ENCODE peak calls at places on chromosomes 12 and 14, in seven cellular contexts. V is cardiac fibroblast, Z is lower leg skin, W is BE2C, Y is AG04450, P is brain microvascular endothelial cell, R is H1. B is an unnamed sample.

GRCh38 chr12:125185740-125186470 is 120.7 kb downstream of the AACS start:
- DNase-seq in V (peak), W (peak), R (no peak), P (peak), Z (peak), Y (no peak), B (peak)

GRCh38 chr14:32896979-32897723 is 41.5 kb upstream of the NPAS3 start:
- DNase-seq in Z (no peak), R (no peak), Y (no peak), P (peak), V (peak), W (no peak), B (peak)

GRCh38 chr14:35341454-35342159 is 49.4 kb downstream of the PSMA6 start:
- DNase-seq in P (no peak), V (peak), W (peak), R (no peak), Y (peak), Z (peak), B (peak)

GRCh38 chr14:64572721-64573508 is 23.2 kb downstream of the PPP1R36 start:
- DNase-seq in Z (no peak), R (no peak), P (no peak), Y (peak), W (no peak), V (no peak), B (no peak)

GRCh38 chr12:94575645-94576393 is 74.5 kb downstream of the TMCC3 start:
- DNase-seq in V (no peak), Y (no peak), W (no peak), Z (no peak), P (no peak), R (no peak), B (no peak)

GRCh38 chr14:77103475-77103874 is 5.4 kb downstream of the CIPC start:
- DNase-seq in W (no peak), V (no peak), P (no peak), Y (no peak), R (no peak), Z (no peak), B (no peak)

GRCh38 chr12:72453079-72453478 is 180.9 kb downstream of the TRHDE start:
- DNase-seq in P (no peak), V (no peak), W (no peak), R (no peak), Y (no peak), Z (no peak), B (peak)

GRCh38 chr12:63978519-63978918 is 134.0 kb downstream of the SRGAP1 start:
- DNase-seq in R (no peak), Z (no peak), W (no peak), P (peak), Y (peak), V (peak), B (no peak)

GRCh38 chr14:91956616-91957015 is 9.1 kb upstream of the FBLN5 start:
- DNase-seq in Y (no peak), R (no peak), W (no peak), Z (no peak), P (no peak), V (no peak), B (no peak)

GRCh38 chr14:94009767-94010166 is 12.7 kb downstream of the CCDC197 start:
- DNase-seq in V (peak), P (no peak), W (no peak), Z (no peak), Y (peak), R (no peak), B (no peak)

GRCh38 chr12:2791086-2791485 is 3.7 kb upstream of the FKBP4 start:
- DNase-seq in Z (no peak), Y (no peak), R (no peak), P (no peak), W (no peak), V (no peak), B (no peak)

GRCh38 chr12:28710882-28711281 is 438.2 kb upstream of the FAR2 start:
- DNase-seq in R (no peak), P (peak), W (no peak), Y (peak), Z (no peak), V (peak), B (no peak)

DNA sequence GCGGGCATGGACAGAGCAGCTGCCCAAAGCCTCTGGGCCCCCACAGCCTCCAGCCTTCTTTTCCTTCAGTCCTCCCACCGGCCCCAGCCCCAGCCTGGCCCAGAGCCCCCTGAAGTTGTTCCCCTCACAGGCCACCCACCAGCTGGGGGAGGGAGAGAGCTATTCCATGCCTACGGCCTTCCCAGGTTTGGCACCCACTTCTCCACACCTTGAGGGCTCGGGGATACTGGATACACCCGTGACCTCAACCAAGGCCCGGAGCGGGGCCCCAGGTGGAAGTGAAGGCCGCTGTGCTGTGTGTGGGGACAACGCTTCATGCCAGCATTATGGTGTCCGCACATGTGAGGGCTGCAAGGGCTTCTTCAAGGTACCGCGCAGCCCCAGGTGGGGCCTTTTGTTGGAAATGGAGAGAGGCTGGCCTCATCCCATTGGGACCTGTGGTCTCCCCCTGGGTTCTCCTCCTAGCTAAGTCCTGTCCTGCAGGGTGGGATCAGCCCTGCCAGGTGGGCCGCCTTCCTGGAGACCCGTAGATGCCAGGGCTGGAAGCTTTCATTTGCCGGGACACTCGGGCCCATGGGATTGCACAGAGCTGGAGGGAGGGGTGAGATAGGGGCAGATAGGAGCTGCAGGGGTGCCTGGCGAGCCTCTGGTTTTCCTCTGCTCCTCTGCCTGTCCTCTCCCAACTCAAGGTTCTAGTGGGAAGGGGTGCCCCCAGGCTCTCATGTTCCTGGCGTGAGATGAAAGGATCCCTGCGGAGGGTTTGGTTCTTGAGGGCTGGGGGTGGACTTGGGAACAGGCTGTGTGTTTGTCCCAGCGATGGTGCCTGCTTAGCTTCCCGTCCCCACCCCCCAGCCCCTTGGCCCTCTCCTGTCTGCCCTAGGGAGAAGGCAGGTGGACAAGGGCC is 3.8 kb downstream of the NR4A1 start:
- DNase-seq in P (no peak), W (no peak), Y (no peak), R (no peak), Z (no peak), V (no peak), B (no peak)
- H3K4me3 ChIP-seq in P (no peak), W (no peak), Y (no peak), R (no peak), Z (no peak), V (no peak), B (no peak)

DNA sequence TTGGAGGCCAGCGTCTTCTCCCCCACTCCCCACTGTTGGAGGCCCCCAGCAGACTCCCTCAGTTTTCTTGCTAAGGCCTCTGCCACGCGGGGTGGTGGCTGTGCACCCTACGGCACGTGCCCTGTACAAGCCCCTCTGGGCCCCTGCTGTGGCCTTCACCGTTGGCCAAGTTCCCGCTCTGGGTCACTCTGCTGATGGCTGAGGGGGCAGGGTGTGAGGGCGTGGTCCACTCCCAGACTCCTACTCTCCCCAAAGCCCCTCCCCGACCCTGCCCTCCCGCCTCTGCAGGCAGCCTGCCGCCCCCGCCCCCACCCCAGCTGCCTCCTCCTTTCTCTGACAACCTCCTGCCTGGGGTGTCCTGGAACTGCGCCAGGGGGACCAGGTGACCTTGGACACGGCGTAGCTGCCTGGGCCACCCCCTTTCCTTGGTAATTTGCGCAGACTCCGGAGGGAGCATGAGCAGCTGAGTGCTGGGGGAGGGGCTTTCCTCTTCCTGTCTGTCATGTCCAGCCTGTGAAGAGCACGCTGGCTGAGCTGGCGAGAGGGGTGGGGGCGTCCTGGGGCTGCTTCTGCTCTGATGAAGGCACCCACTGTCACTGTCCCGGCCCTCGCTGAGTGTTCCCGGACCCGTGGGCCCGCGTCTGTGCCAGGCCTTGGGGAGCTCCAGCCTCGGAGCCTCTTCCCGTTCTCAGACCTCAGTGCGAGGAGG is 84.9 kb downstream of the KIF26A start:
- DNase-seq in P (no peak), W (peak), Z (no peak), Y (no peak), R (no peak), V (no peak), B (peak)
- H3K4me3 ChIP-seq in P (no peak), W (peak), Z (no peak), Y (no peak), R (no peak), V (no peak), B (no peak)

DNA sequence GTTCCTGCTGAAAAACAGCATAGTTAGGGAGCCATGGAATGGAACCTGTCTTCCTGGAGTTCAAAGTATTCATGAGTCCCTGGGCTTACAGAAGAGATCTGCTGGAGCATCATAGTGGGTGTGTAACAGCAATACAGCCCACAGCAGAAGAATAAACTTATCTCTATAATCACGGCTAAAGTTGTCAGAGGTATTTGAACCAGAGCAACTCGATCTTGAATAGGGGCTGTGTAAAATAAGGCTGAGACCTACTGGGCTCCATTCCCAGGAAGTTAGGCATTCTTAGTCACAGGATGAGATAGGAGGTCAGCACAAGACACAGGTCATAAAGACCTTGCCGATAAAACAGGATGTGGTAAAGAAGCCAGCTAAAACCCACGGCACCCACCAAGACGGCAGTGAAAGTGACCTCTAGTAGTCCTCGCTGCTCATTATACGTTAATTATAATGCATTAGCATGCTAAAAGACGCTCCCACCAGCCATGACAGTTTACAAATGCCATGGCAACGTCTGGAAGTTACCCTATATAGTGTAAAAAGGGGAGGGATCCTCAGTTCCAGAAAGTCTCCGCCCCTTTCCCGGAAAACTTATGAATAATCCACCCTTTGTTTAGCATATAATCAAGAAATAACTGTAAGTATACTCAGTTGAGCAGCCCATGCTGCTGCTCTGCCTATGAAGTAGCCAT is 223.4 kb downstream of the PCNX1 start:
- DNase-seq in W (no peak), R (no peak), P (peak), Y (peak), Z (no peak), V (peak), B (no peak)
- H3K4me3 ChIP-seq in W (no peak), R (no peak), P (peak), Y (peak), Z (no peak), V (no peak), B (no peak)

DNA sequence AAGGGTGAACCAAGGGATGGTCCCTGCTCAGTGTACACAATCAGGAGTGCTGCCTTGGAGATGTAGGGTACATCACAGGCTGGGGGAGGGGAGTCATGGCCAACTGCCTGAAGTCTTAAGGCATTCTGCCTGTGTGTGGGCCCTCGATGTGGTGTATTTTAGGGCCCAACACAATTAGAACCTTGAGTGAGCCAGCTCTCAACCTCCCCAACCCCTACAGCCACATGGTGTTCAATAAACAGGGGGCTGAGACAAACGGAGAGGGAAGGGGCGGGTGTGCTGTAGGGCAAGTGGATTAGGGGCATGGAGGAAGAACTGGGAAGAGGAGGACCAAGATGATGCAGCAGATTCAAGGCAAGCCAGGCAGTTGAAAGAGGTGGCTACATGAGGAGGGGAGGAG is 8.6 kb upstream of the CHD4 start:
- DNase-seq in W (no peak), Y (no peak), P (no peak), V (no peak), Z (no peak), R (no peak), B (no peak)
- H3K4me3 ChIP-seq in W (no peak), Y (no peak), P (no peak), V (no peak), Z (no peak), R (no peak), B (no peak)

DNA sequence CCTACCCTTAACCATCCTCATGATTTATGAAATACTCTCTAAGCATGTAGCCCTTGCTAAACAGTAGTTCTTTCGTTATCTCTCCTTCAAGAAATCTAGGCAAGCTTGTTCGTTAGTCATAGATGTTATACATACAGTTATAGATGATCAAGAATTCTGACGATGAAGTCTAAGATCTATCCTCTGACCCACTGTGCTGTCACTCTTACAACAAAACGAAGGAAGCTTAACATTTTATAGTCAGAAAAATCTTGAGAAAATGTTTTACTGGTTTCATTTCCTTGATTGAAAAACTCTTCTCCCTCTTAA is 68.9 kb downstream of the SPPL3 start:
- DNase-seq in V (peak), Z (no peak), Y (no peak), R (no peak), W (no peak), P (no peak), B (no peak)
- H3K4me3 ChIP-seq in V (no peak), Z (no peak), Y (no peak), R (no peak), W (no peak), P (no peak), B (no peak)

GRCh38 chr12:1591543-1591942 is 2.8 kb downstream of the FBXL14 start:
- DNase-seq in W (no peak), P (no peak), Y (no peak), V (no peak), R (no peak), Z (no peak), B (no peak)

GRCh38 chr12:1593232-1594044 is 943 bp downstream of the FBXL14 start:
- DNase-seq in Y (no peak), Z (no peak), P (no peak), V (peak), W (peak), R (no peak), B (peak)

GRCh38 chr12:1590083-1590979 is 4.0 kb downstream of the FBXL14 start:
- DNase-seq in Y (no peak), Z (no peak), P (no peak), V (peak), R (no peak), W (no peak), B (peak)

GRCh38 chr12:1592444-1593231 is 1.7 kb downstream of the FBXL14 start:
- DNase-seq in Z (no peak), R (no peak), V (peak), W (peak), P (peak), Y (no peak), B (peak)

DNA sequence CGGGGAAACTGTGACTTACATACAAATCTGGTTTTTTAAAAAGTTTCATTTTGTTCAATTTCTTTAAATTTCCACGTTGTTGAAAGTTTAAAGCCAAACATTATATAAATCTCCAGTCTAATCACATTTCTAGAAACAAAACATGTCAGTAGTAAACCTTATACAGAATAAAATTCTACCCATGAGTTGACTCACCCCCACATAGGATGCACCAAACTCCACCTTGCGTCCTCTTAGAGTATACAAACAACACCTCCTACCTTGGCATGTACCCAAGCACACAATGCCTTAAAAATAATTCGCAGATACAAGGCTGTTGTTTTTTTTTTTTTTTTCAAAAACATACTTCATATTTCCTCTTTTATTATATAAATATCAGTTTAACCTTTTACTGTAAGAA is 3.4 kb downstream of the FBXL14 start:
- DNase-seq in P (no peak), Z (no peak), R (no peak), V (peak), Y (no peak), W (no peak), B (peak)
- H3K4me3 ChIP-seq in P (peak), Z (no peak), R (peak), V (peak), Y (peak), W (peak), B (no peak)

GRCh38 chr14:71932229-71932951 is at the start of gene RGS6:
- DNase-seq in R (peak), P (no peak), W (peak), Y (no peak), V (peak), Z (no peak), B (peak)

GRCh38 chr14:71933026-71933587 is 878 bp downstream of the RGS6 start:
- DNase-seq in P (no peak), Y (no peak), V (peak), R (no peak), W (no peak), Z (no peak), B (no peak)

GRCh38 chr14:71931492-71932228 is 569 bp upstream of the RGS6 start:
- DNase-seq in P (no peak), V (no peak), W (no peak), Z (no peak), Y (no peak), R (no peak), B (no peak)
- H3K4me3 ChIP-seq in P (no peak), V (no peak), W (no peak), Z (no peak), Y (no peak), R (peak), B (no peak)

DNA sequence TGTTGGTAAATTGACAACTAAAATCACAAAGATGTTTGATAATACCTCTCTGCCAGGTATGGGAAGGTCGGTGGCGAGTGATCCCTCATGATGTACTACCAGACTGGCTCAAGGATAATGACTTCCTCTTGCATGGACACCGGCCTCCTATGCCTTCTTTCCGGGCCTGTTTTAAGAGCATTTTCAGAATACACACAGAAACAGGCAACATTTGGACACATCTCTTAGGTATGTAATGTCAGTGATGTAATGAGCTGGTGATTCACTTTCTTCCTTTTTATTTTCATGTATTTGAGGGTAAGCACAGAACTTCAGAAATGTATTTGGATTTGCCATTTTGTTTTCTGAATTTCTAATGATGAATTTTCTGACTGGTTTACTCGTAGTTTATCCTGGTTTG is 42.6 kb upstream of the LRTM2 start:
- DNase-seq in V (peak), Y (peak), P (peak), W (no peak), R (no peak), Z (no peak), B (no peak)
- H3K4me3 ChIP-seq in V (no peak), Y (no peak), P (no peak), W (no peak), R (no peak), Z (no peak), B (no peak)